ENCODE peak calls at places on chromosomes 7 and 10, in eight cellular contexts. A, P, T, B, M, V, X and L are unnamed samples.

GRCh38 chr10:17385066-17385465 is 69.3 kb downstream of the ST8SIA6 start:
- DNase-seq in X (no peak), P (no peak), T (no peak), V (no peak), B (no peak), A (no peak), M (no peak), L (no peak)

GRCh38 chr10:43823237-43823605 is 174.5 kb upstream of the ZNF32 start:
- DNase-seq in X (no peak), B (no peak), A (no peak), T (no peak), M (no peak), P (no peak), V (no peak), L (no peak)

GRCh38 chr10:24893127-24893526 is 59.3 kb downstream of the PRTFDC1 start:
- DNase-seq in V (no peak), P (no peak), X (no peak), A (no peak), B (no peak), T (no peak), M (no peak), L (no peak)

GRCh38 chr10:93436577-93436976 is 45.6 kb downstream of the MYOF start:
- DNase-seq in V (no peak), T (no peak), X (no peak), B (peak; percentile 98), M (no peak), A (peak; percentile 20), P (no peak), L (no peak)

GRCh38 chr10:132662186-132662920 is 123.6 kb downstream of the NKX6-2 start:
- DNase-seq in M (no peak), B (no peak), P (no peak), T (no peak), V (no peak), X (no peak), A (no peak), L (no peak)

GRCh38 chr7:78562191-78562590 is 763.6 kb downstream of the PHTF2 start:
- DNase-seq in X (no peak), B (no peak), A (no peak), M (no peak), V (no peak), P (no peak), T (no peak), L (no peak)

GRCh38 chr7:120993575-120994191 is 5.2 kb downstream of the CPED1 start:
- DNase-seq in T (no peak), P (no peak), B (no peak), M (no peak), V (no peak), X (no peak), A (no peak), L (no peak)

GRCh38 chr10:50552771-50553535 is 70.8 kb downstream of the SGMS1 start:
- DNase-seq in X (peak; percentile 49), A (peak; percentile 63), B (no peak), V (peak; percentile 36), T (no peak), M (no peak), P (no peak), L (no peak)

GRCh38 chr10:1356349-1356748 is 300.2 kb downstream of the WDR37 start:
- DNase-seq in A (no peak), M (no peak), T (no peak), P (no peak), B (no peak), X (no peak), V (no peak), L (no peak)

GRCh38 chr7:132472463-132473120 is 103.7 kb downstream of the PLXNA4 start:
- DNase-seq in T (no peak), P (peak; percentile 72), X (no peak), B (peak; percentile 78), V (no peak), M (no peak), A (no peak), L (peak; percentile 28)

GRCh38 chr10:50470798-50471582 is 152.8 kb downstream of the SGMS1 start:
- DNase-seq in V (no peak), X (no peak), B (no peak), P (no peak), A (peak; percentile 78), T (no peak), M (no peak), L (no peak)

GRCh38 chr7:90592036-90592435 is 4.1 kb upstream of the CDK14 start:
- DNase-seq in A (no peak), X (no peak), P (no peak), M (no peak), T (no peak), V (no peak), B (no peak), L (no peak)

GRCh38 chr10:76071638-76072317 is 640.4 kb downstream of the LRMDA start:
- DNase-seq in M (no peak), V (no peak), X (no peak), B (peak; percentile 88), P (no peak), T (no peak), A (no peak), L (no peak)

GRCh38 chr10:72800000-72800740 is 93.4 kb upstream of the OIT3 start:
- DNase-seq in T (no peak), V (no peak), A (peak; percentile 33), M (no peak), P (no peak), B (no peak), X (no peak), L (no peak)

GRCh38 chr10:82982110-82982608 is 1107.2 kb downstream of the NRG3 start:
- DNase-seq in A (no peak), T (no peak), V (no peak), M (no peak), B (peak; percentile 95), P (no peak), X (no peak), L (no peak)

GRCh38 chr7:16891338-16891737 is 9.6 kb upstream of the AGR3 start:
- DNase-seq in P (no peak), A (peak; percentile 69), X (peak; percentile 3), V (peak; percentile 10), T (no peak), M (no peak), B (peak; percentile 45), L (no peak)

GRCh38 chr10:46197050-46197449 is 89.7 kb upstream of the ANTXRL start:
- DNase-seq in P (no peak), X (no peak), V (no peak), A (no peak), T (no peak), M (no peak), B (no peak), L (no peak)

GRCh38 chr7:102111063-102111757 is 175.5 kb upstream of the SH2B2 start:
- DNase-seq in T (no peak), P (no peak), A (peak; percentile 82), M (no peak), X (no peak), B (no peak), V (no peak), L (no peak)

GRCh38 chr10:21084700-21085099 is 187.6 kb upstream of the NEBL start:
- DNase-seq in A (no peak), B (no peak), V (no peak), X (no peak), P (no peak), T (no peak), M (no peak), L (no peak)

GRCh38 chr10:87875929-87876571 is 12.6 kb downstream of the PTEN start:
- DNase-seq in M (no peak), B (no peak), A (no peak), X (no peak), V (no peak), T (no peak), P (no peak), L (no peak)

GRCh38 chr10:61302124-61302523 is 151.1 kb downstream of the TMEM26 start:
- DNase-seq in X (no peak), M (no peak), T (no peak), A (no peak), P (no peak), B (peak; percentile 32), V (no peak), L (no peak)

GRCh38 chr7:133820584-133820983 is 306.6 kb upstream of the LRGUK start:
- DNase-seq in B (no peak), T (no peak), X (no peak), A (no peak), P (no peak), M (no peak), V (no peak), L (peak; percentile 4)

GRCh38 chr7:44383566-44383965 is 58.2 kb upstream of the CAMK2B start:
- DNase-seq in P (no peak), T (no peak), A (no peak), V (no peak), B (peak; percentile 59), M (no peak), X (no peak), L (no peak)

GRCh38 chr7:138865843-138866242 is 67.8 kb upstream of the ATP6V0A4 start:
- DNase-seq in X (peak; percentile 20), V (peak; percentile 30), A (peak; percentile 54), M (peak; percentile 12), T (no peak), P (no peak), B (no peak), L (no peak)

GRCh38 chr10:76779163-76779820 is 858.3 kb downstream of the KCNMA1 start:
- DNase-seq in B (peak; percentile 57), T (no peak), V (no peak), X (no peak), M (no peak), A (peak; percentile 77), P (no peak), L (no peak)

GRCh38 chr10:22958338-22958737 is 30.5 kb downstream of the ARMC3 start:
- DNase-seq in X (no peak), V (no peak), B (no peak), M (no peak), P (no peak), T (no peak), A (no peak), L (no peak)

GRCh38 chr7:132500727-132501410 is 75.4 kb downstream of the PLXNA4 start:
- DNase-seq in X (no peak), M (no peak), P (peak; percentile 71), A (peak; percentile 64), T (no peak), V (no peak), B (peak; percentile 77), L (peak; percentile 22)

GRCh38 chr10:112208981-112209380 is 25.4 kb upstream of the GPAM start:
- DNase-seq in A (no peak), T (no peak), B (peak; percentile 67), X (no peak), P (no peak), M (no peak), V (no peak), L (no peak)

GRCh38 chr10:121988361-121989324 is at the start of gene TACC2:
- DNase-seq in X (no peak), B (no peak), M (no peak), A (no peak), P (no peak), T (no peak), V (no peak), L (peak; percentile 87)

GRCh38 chr7:153084283-153084682 is 324.7 kb downstream of the ACTR3B start:
- DNase-seq in V (no peak), X (no peak), B (no peak), A (no peak), M (no peak), P (no peak), T (no peak), L (no peak)